ENCODE peak calls at places on chromosomes 2 and 18, in five cellular contexts. One of them, this sample, is unnamed.

GRCh38 chr2:121147766-121148165 is 137.2 kb downstream of the TFCP2L1 start:
- DNase-seq in stomach: no peak
- DNase-seq in right lobe of liver: no peak
- DNase-seq in A549: no peak
- DNase-seq in endothelial cell of umbilical vein: no peak
- DNase-seq in this sample: no peak

GRCh38 chr2:42342061-42342794 is 18.8 kb downstream of the COX7A2L start:
- DNase-seq in stomach: no peak
- DNase-seq in A549: no peak
- DNase-seq in right lobe of liver: no peak
- DNase-seq in endothelial cell of umbilical vein: peak; percentile 57
- DNase-seq in this sample: no peak

GRCh38 chr2:86480105-86480504 is 38.9 kb downstream of the KDM3A start:
- DNase-seq in endothelial cell of umbilical vein: peak; percentile 72
- DNase-seq in stomach: peak; percentile 57
- DNase-seq in right lobe of liver: no peak
- DNase-seq in A549: no peak
- DNase-seq in this sample: no peak

GRCh38 chr2:204272089-204272488 is 273.2 kb upstream of the PARD3B start:
- DNase-seq in stomach: no peak
- DNase-seq in A549: no peak
- DNase-seq in right lobe of liver: no peak
- DNase-seq in endothelial cell of umbilical vein: no peak
- DNase-seq in this sample: no peak

GRCh38 chr18:25284861-25285574 is 66.9 kb downstream of the ZNF521 start:
- DNase-seq in stomach: no peak
- DNase-seq in A549: no peak
- DNase-seq in right lobe of liver: no peak
- DNase-seq in endothelial cell of umbilical vein: no peak
- DNase-seq in this sample: no peak

GRCh38 chr18:8706545-8706980 is 1.2 kb downstream of the MTCL1 start:
- DNase-seq in A549: no peak
- DNase-seq in stomach: no peak
- DNase-seq in endothelial cell of umbilical vein: no peak
- DNase-seq in right lobe of liver: no peak
- DNase-seq in this sample: no peak

GRCh38 chr2:8346706-8347430 is 335.0 kb upstream of the ID2 start:
- DNase-seq in A549: no peak
- DNase-seq in stomach: no peak
- DNase-seq in right lobe of liver: no peak
- DNase-seq in endothelial cell of umbilical vein: no peak
- DNase-seq in this sample: no peak

GRCh38 chr18:13611058-13611615 is 115.2 kb downstream of the FAM210A start:
- DNase-seq in endothelial cell of umbilical vein: peak; percentile 56
- DNase-seq in A549: no peak
- DNase-seq in stomach: no peak
- DNase-seq in right lobe of liver: no peak
- DNase-seq in this sample: peak; percentile 45

GRCh38 chr2:46394649-46395510 is 84.5 kb upstream of the TMEM247 start:
- DNase-seq in right lobe of liver: no peak
- DNase-seq in A549: no peak
- DNase-seq in endothelial cell of umbilical vein: no peak
- DNase-seq in stomach: no peak
- DNase-seq in this sample: no peak

GRCh38 chr2:101679037-101679726 is 18.3 kb upstream of the MAP4K4 start:
- DNase-seq in endothelial cell of umbilical vein: no peak
- DNase-seq in A549: no peak
- DNase-seq in right lobe of liver: no peak
- DNase-seq in stomach: no peak
- DNase-seq in this sample: no peak

GRCh38 chr2:203909192-203909945 is 27.2 kb upstream of the ICOS start:
- DNase-seq in endothelial cell of umbilical vein: peak; percentile 74
- DNase-seq in right lobe of liver: no peak
- DNase-seq in A549: peak; percentile 30
- DNase-seq in stomach: no peak
- DNase-seq in this sample: peak; percentile 11

GRCh38 chr2:32564417-32565035 is 63.3 kb upstream of the TTC27 start:
- DNase-seq in right lobe of liver: no peak
- DNase-seq in A549: no peak
- DNase-seq in stomach: no peak
- DNase-seq in endothelial cell of umbilical vein: no peak
- DNase-seq in this sample: no peak

GRCh38 chr2:70070557-70071268 is 16.6 kb upstream of the PCBP1 start:
- DNase-seq in endothelial cell of umbilical vein: peak; percentile 88
- DNase-seq in stomach: peak; percentile 68
- DNase-seq in A549: peak; percentile 97
- DNase-seq in right lobe of liver: peak; percentile 78
- DNase-seq in this sample: peak; percentile 71
- TF ChIP-seq POLR2A in endothelial cell of umbilical vein: no peak
- TF ChIP-seq POLR2A in stomach: no peak
- TF ChIP-seq POLR2A in A549: no peak
- TF ChIP-seq POLR2A in right lobe of liver: no peak
- TF ChIP-seq POLR2A in this sample: no peak

DNA sequence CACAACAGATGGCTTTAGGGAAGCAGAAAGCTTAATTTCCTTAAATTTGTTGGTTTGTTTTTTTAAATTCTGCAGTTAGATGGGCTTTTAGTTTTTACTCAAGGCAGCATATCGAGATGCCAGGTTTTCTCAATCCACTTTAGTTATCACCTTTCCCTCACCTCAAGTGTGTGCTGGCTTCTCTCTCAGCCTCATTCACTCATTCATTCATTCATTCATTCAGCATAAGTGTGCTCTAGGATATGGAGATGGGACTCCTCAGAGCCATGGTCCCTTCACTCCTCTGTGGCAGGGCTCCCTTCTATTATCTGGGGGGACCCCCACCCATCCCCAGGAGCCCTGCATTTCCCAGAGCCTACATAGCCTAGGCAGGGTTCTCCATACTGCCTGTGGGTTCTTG is 19.0 kb downstream of the VIL1 start:
- DNase-seq in stomach: no peak
- DNase-seq in right lobe of liver: no peak
- DNase-seq in endothelial cell of umbilical vein: no peak
- DNase-seq in A549: no peak
- DNase-seq in this sample: no peak
- H3K27ac ChIP-seq in stomach: no peak overlapping the region
- H3K27ac ChIP-seq in right lobe of liver: no peak overlapping the region
- H3K27ac ChIP-seq in endothelial cell of umbilical vein: no peak overlapping the region
- H3K27ac ChIP-seq in A549: no peak overlapping the region
- H3K27ac ChIP-seq in this sample: peak overlapping the region; percentile 36

GRCh38 chr2:172095905-172096660 is 6.6 kb downstream of the DLX2 start:
- DNase-seq in right lobe of liver: no peak
- DNase-seq in A549: no peak
- DNase-seq in stomach: no peak
- DNase-seq in endothelial cell of umbilical vein: no peak
- DNase-seq in this sample: no peak
- H3K4me1 ChIP-seq in right lobe of liver: peaks cover 34% of the 10 kb centered on the region
- H3K4me1 ChIP-seq in A549: peaks cover 30% of the 10 kb centered on the region
- H3K4me1 ChIP-seq in stomach: peaks cover 63% of the 10 kb centered on the region
- H3K4me1 ChIP-seq in endothelial cell of umbilical vein: peaks cover 31% of the 10 kb centered on the region
- H3K4me1 ChIP-seq in this sample: peaks cover 55% of the 10 kb centered on the region

GRCh38 chr2:235492850-235493344 is 946 bp upstream of the AGAP1 start:
- DNase-seq in right lobe of liver: no peak
- DNase-seq in stomach: no peak
- DNase-seq in endothelial cell of umbilical vein: no peak
- DNase-seq in A549: no peak
- DNase-seq in this sample: no peak

GRCh38 chr2:235495373-235496238 is 1.8 kb downstream of the AGAP1 start:
- DNase-seq in A549: no peak
- DNase-seq in right lobe of liver: peak; percentile 62
- DNase-seq in stomach: no peak
- DNase-seq in endothelial cell of umbilical vein: peak; percentile 16
- DNase-seq in this sample: no peak

GRCh38 chr2:235494716-235495372 is 1.0 kb downstream of the AGAP1 start:
- DNase-seq in stomach: peak; percentile 56
- DNase-seq in A549: no peak
- DNase-seq in right lobe of liver: peak; percentile 54
- DNase-seq in endothelial cell of umbilical vein: peak; percentile 60
- DNase-seq in this sample: peak; percentile 38

GRCh38 chr2:235493775-235494715 is at the start of gene AGAP1:
- DNase-seq in stomach: peak; percentile 93
- DNase-seq in A549: peak; percentile 70
- DNase-seq in right lobe of liver: peak; percentile 94
- DNase-seq in endothelial cell of umbilical vein: peak; percentile 83
- DNase-seq in this sample: peak; percentile 91

GRCh38 chr2:235493402-235493774 is 455 bp upstream of the AGAP1 start:
- DNase-seq in stomach: no peak
- DNase-seq in right lobe of liver: no peak
- DNase-seq in endothelial cell of umbilical vein: peak; percentile 59
- DNase-seq in A549: no peak
- DNase-seq in this sample: no peak
- TF ChIP-seq POLR2A in stomach: no peak
- TF ChIP-seq POLR2A in right lobe of liver: no peak
- TF ChIP-seq POLR2A in endothelial cell of umbilical vein: no peak
- TF ChIP-seq POLR2A in A549: peak; percentile 2
- TF ChIP-seq POLR2A in this sample: no peak

GRCh38 chr18:80241919-80242777 is 5.2 kb downstream of the PARD6G start:
- DNase-seq in endothelial cell of umbilical vein: no peak
- DNase-seq in stomach: no peak
- DNase-seq in right lobe of liver: no peak
- DNase-seq in A549: no peak
- DNase-seq in this sample: no peak
- H3K27ac ChIP-seq in endothelial cell of umbilical vein: no peak overlapping the region
- H3K27ac ChIP-seq in stomach: no peak overlapping the region
- H3K27ac ChIP-seq in right lobe of liver: no peak overlapping the region
- H3K27ac ChIP-seq in A549: no peak overlapping the region
- H3K27ac ChIP-seq in this sample: no peak overlapping the region

GRCh38 chr2:60508307-60508706 is 45.1 kb downstream of the BCL11A start:
- DNase-seq in stomach: no peak
- DNase-seq in endothelial cell of umbilical vein: no peak
- DNase-seq in right lobe of liver: no peak
- DNase-seq in A549: no peak
- DNase-seq in this sample: no peak

GRCh38 chr2:60503923-60504514 is 49.4 kb downstream of the BCL11A start:
- DNase-seq in right lobe of liver: no peak
- DNase-seq in A549: no peak
- DNase-seq in endothelial cell of umbilical vein: no peak
- DNase-seq in stomach: no peak
- DNase-seq in this sample: no peak

GRCh38 chr2:60505861-60506260 is 47.6 kb downstream of the BCL11A start:
- DNase-seq in A549: no peak
- DNase-seq in endothelial cell of umbilical vein: no peak
- DNase-seq in stomach: no peak
- DNase-seq in right lobe of liver: no peak
- DNase-seq in this sample: no peak

GRCh38 chr2:60507211-60507810 is 46.1 kb downstream of the BCL11A start:
- DNase-seq in A549: no peak
- DNase-seq in endothelial cell of umbilical vein: no peak
- DNase-seq in stomach: no peak
- DNase-seq in right lobe of liver: no peak
- DNase-seq in this sample: no peak

DNA sequence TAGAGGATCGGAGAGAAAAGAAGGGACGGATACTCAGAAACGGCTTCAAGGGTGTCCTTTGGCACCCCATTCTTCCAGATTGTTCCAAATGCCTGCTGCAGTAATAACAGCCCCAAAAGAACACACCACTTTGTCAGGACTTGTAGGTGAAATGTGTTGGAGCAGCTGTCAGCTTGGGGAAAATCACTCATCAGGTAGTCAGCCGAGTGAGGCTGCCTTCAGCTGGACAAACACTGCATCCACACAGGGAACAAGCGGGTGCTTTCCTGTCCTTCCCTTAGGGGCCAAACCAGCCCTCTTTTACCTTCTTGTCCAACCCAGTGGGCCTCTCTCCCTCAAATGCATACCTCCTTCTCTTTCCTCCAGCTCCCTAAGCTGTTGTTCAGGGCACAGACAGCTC is 48.2 kb downstream of the BCL11A start:
- DNase-seq in right lobe of liver: no peak
- DNase-seq in endothelial cell of umbilical vein: no peak
- DNase-seq in A549: no peak
- DNase-seq in stomach: no peak
- DNase-seq in this sample: no peak
- H3K4me1 ChIP-seq in right lobe of liver: no peaks in the 10 kb centered on the region
- H3K4me1 ChIP-seq in endothelial cell of umbilical vein: no peaks in the 10 kb centered on the region
- H3K4me1 ChIP-seq in A549: no peaks in the 10 kb centered on the region
- H3K4me1 ChIP-seq in stomach: peaks cover 59% of the 10 kb centered on the region
- H3K4me1 ChIP-seq in this sample: peaks cover 20% of the 10 kb centered on the region